ENCODE peak calls at places on chromosomes 16 and 17, in seven cellular contexts. One of them, this sample, is unnamed.

GRCh38 chr16:75279277-75279676 is 27.9 kb upstream of the BCAR1 start:
- DNase-seq in upper lobe of left lung: no peak
- DNase-seq in ovary: no peak
- DNase-seq in choroid plexus epithelial cell: no peak
- DNase-seq in ascending aorta: no peak
- DNase-seq in MM.1S: no peak
- DNase-seq in fibroblast of lung: no peak
- DNase-seq in this sample: no peak

GRCh38 chr17:51461578-51462004 is 201.2 kb downstream of the UTP18 start:
- DNase-seq in upper lobe of left lung: no peak
- DNase-seq in ascending aorta: no peak
- DNase-seq in choroid plexus epithelial cell: peak; percentile 38
- DNase-seq in ovary: peak; percentile 27
- DNase-seq in fibroblast of lung: peak; percentile 10
- DNase-seq in MM.1S: peak; percentile 53
- DNase-seq in this sample: peak; percentile 53

GRCh38 chr16:47069291-47069690 is 74.5 kb downstream of the NETO2 start:
- DNase-seq in ascending aorta: no peak
- DNase-seq in fibroblast of lung: no peak
- DNase-seq in ovary: no peak
- DNase-seq in upper lobe of left lung: no peak
- DNase-seq in MM.1S: peak; percentile 64
- DNase-seq in choroid plexus epithelial cell: no peak
- DNase-seq in this sample: no peak

GRCh38 chr16:83842755-83843507 is 35.2 kb downstream of the HSBP1 start:
- DNase-seq in fibroblast of lung: no peak
- DNase-seq in ascending aorta: no peak
- DNase-seq in ovary: no peak
- DNase-seq in MM.1S: no peak
- DNase-seq in upper lobe of left lung: no peak
- DNase-seq in choroid plexus epithelial cell: peak; percentile 35
- DNase-seq in this sample: no peak

GRCh38 chr17:21602176-21602575 is 90.1 kb upstream of the KCNJ18 start:
- DNase-seq in ovary: no peak
- DNase-seq in MM.1S: no peak
- DNase-seq in choroid plexus epithelial cell: no peak
- DNase-seq in fibroblast of lung: no peak
- DNase-seq in upper lobe of left lung: no peak
- DNase-seq in ascending aorta: no peak
- DNase-seq in this sample: no peak

GRCh38 chr17:39208893-39209292 is 8.8 kb downstream of the RPL19 start:
- DNase-seq in ovary: no peak
- DNase-seq in ascending aorta: no peak
- DNase-seq in choroid plexus epithelial cell: no peak
- DNase-seq in fibroblast of lung: no peak
- DNase-seq in MM.1S: peak; percentile 91
- DNase-seq in upper lobe of left lung: no peak
- DNase-seq in this sample: no peak

GRCh38 chr17:74385201-74385600 is 17.9 kb downstream of the GPR142 start:
- DNase-seq in ascending aorta: no peak
- DNase-seq in fibroblast of lung: no peak
- DNase-seq in ovary: no peak
- DNase-seq in upper lobe of left lung: no peak
- DNase-seq in MM.1S: no peak
- DNase-seq in choroid plexus epithelial cell: no peak
- DNase-seq in this sample: no peak

GRCh38 chr16:86619263-86619935 is 41.0 kb downstream of the FOXL1 start:
- DNase-seq in ovary: no peak
- DNase-seq in MM.1S: no peak
- DNase-seq in fibroblast of lung: no peak
- DNase-seq in choroid plexus epithelial cell: no peak
- DNase-seq in ascending aorta: no peak
- DNase-seq in upper lobe of left lung: no peak
- DNase-seq in this sample: no peak

GRCh38 chr17:74552037-74552436 is 6.1 kb upstream of the CD300C start:
- DNase-seq in MM.1S: no peak
- DNase-seq in fibroblast of lung: no peak
- DNase-seq in choroid plexus epithelial cell: no peak
- DNase-seq in ascending aorta: no peak
- DNase-seq in upper lobe of left lung: no peak
- DNase-seq in ovary: no peak
- DNase-seq in this sample: no peak

GRCh38 chr17:6420173-6420641 is 14.7 kb downstream of the AIPL1 start:
- DNase-seq in ovary: no peak
- DNase-seq in ascending aorta: no peak
- DNase-seq in upper lobe of left lung: no peak
- DNase-seq in fibroblast of lung: peak; percentile 5
- DNase-seq in choroid plexus epithelial cell: peak; percentile 47
- DNase-seq in MM.1S: peak; percentile 31
- DNase-seq in this sample: no peak

GRCh38 chr16:77863250-77863649 is 74.9 kb downstream of the VAT1L start:
- DNase-seq in fibroblast of lung: no peak
- DNase-seq in choroid plexus epithelial cell: no peak
- DNase-seq in ascending aorta: no peak
- DNase-seq in ovary: no peak
- DNase-seq in upper lobe of left lung: no peak
- DNase-seq in MM.1S: no peak
- DNase-seq in this sample: no peak

GRCh38 chr17:6108987-6109386 is 38.8 kb downstream of the WSCD1 start:
- DNase-seq in ovary: no peak
- DNase-seq in choroid plexus epithelial cell: no peak
- DNase-seq in ascending aorta: no peak
- DNase-seq in MM.1S: no peak
- DNase-seq in upper lobe of left lung: no peak
- DNase-seq in fibroblast of lung: no peak
- DNase-seq in this sample: no peak

GRCh38 chr16:65534121-65534528 is 412.3 kb upstream of the CDH11 start:
- DNase-seq in MM.1S: no peak
- DNase-seq in ascending aorta: no peak
- DNase-seq in fibroblast of lung: peak; percentile 66
- DNase-seq in ovary: no peak
- DNase-seq in choroid plexus epithelial cell: peak; percentile 22
- DNase-seq in upper lobe of left lung: no peak
- DNase-seq in this sample: no peak

GRCh38 chr16:10728035-10728462 is 15.6 kb upstream of the NUBP1 start:
- DNase-seq in MM.1S: peak; percentile 96
- DNase-seq in fibroblast of lung: no peak
- DNase-seq in choroid plexus epithelial cell: no peak
- DNase-seq in upper lobe of left lung: no peak
- DNase-seq in ovary: peak; percentile 55
- DNase-seq in ascending aorta: no peak
- DNase-seq in this sample: no peak

GRCh38 chr16:57307365-57307764 is 22.9 kb upstream of the PLLP start:
- DNase-seq in fibroblast of lung: no peak
- DNase-seq in ovary: no peak
- DNase-seq in MM.1S: no peak
- DNase-seq in ascending aorta: no peak
- DNase-seq in choroid plexus epithelial cell: no peak
- DNase-seq in upper lobe of left lung: no peak
- DNase-seq in this sample: no peak

GRCh38 chr16:85999778-86000177 is 100.8 kb downstream of the IRF8 start:
- DNase-seq in fibroblast of lung: no peak
- DNase-seq in ovary: no peak
- DNase-seq in ascending aorta: no peak
- DNase-seq in MM.1S: no peak
- DNase-seq in upper lobe of left lung: no peak
- DNase-seq in choroid plexus epithelial cell: no peak
- DNase-seq in this sample: no peak

GRCh38 chr17:29615048-29615385 is 7.7 kb downstream of the CORO6 start:
- DNase-seq in fibroblast of lung: no peak
- DNase-seq in choroid plexus epithelial cell: peak; percentile 62
- DNase-seq in ovary: no peak
- DNase-seq in upper lobe of left lung: no peak
- DNase-seq in MM.1S: no peak
- DNase-seq in ascending aorta: no peak
- DNase-seq in this sample: peak; percentile 40

GRCh38 chr17:79721993-79722671 is 8.6 kb upstream of the ENPP7 start:
- DNase-seq in upper lobe of left lung: peak; percentile 12
- DNase-seq in ovary: no peak
- DNase-seq in ascending aorta: no peak
- DNase-seq in fibroblast of lung: no peak
- DNase-seq in MM.1S: no peak
- DNase-seq in choroid plexus epithelial cell: peak; percentile 41
- DNase-seq in this sample: peak; percentile 4

GRCh38 chr17:2043785-2044184 is 2.0 kb downstream of the OVCA2 start:
- DNase-seq in MM.1S: no peak
- DNase-seq in ascending aorta: no peak
- DNase-seq in fibroblast of lung: peak; percentile 82
- DNase-seq in choroid plexus epithelial cell: peak; percentile 44
- DNase-seq in upper lobe of left lung: no peak
- DNase-seq in ovary: no peak
- DNase-seq in this sample: peak; percentile 76

GRCh38 chr17:2040942-2041560 is 771 bp upstream of the OVCA2 start:
- DNase-seq in ascending aorta: no peak
- DNase-seq in MM.1S: no peak
- DNase-seq in choroid plexus epithelial cell: no peak
- DNase-seq in upper lobe of left lung: no peak
- DNase-seq in ovary: peak; percentile 54
- DNase-seq in fibroblast of lung: no peak
- DNase-seq in this sample: no peak

GRCh38 chr17:2041561-2042354 is at the start of gene OVCA2:
- DNase-seq in ascending aorta: peak; percentile 71
- DNase-seq in ovary: peak; percentile 96
- DNase-seq in fibroblast of lung: peak; percentile 91
- DNase-seq in MM.1S: peak; percentile 96
- DNase-seq in choroid plexus epithelial cell: peak; percentile 96
- DNase-seq in upper lobe of left lung: peak; percentile 98
- DNase-seq in this sample: peak; percentile 92

GRCh38 chr17:2044263-2044894 is 2.6 kb downstream of the OVCA2 start:
- DNase-seq in MM.1S: no peak
- DNase-seq in fibroblast of lung: no peak
- DNase-seq in ascending aorta: no peak
- DNase-seq in choroid plexus epithelial cell: no peak
- DNase-seq in upper lobe of left lung: no peak
- DNase-seq in ovary: peak; percentile 32
- DNase-seq in this sample: no peak

DNA sequence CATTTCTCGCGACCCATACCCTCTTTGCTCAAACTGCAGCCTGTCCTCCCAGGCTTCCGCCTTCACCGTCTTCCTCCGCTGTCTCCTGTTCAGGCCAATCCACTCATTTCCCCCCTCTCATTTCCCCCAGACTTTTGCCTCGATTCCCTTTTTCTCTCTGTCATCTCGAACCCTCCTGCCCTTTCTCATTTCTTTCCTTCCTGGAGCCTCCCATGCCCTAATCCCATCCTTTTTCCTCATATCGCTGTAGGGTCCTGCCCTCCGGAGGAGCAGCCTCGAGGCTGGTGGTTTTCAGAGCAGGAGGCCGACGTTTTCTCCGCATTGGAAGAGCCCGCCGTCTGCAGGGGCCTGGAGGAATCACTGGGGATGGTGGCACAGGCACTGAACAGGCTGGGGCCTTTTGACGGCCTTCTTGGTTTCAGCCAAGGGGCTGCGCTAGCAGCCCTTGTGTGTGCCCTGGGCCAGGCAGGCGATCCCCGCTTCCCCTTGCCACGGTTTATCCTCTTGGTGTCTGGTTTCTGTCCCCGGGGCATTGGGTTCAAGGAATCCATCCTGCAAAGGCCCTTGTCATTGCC is 620 bp downstream of the OVCA2 start:
- DNase-seq in ascending aorta: no peak
- DNase-seq in ovary: peak; percentile 38
- DNase-seq in MM.1S: peak; percentile 23
- DNase-seq in fibroblast of lung: no peak
- DNase-seq in upper lobe of left lung: no peak
- DNase-seq in choroid plexus epithelial cell: peak; percentile 78
- DNase-seq in this sample: peak; percentile 32
- TF ChIP-seq CTCF in ascending aorta: no peak
- TF ChIP-seq CTCF in ovary: no peak
- TF ChIP-seq CTCF in MM.1S: no peak
- TF ChIP-seq CTCF in fibroblast of lung: no peak
- TF ChIP-seq CTCF in upper lobe of left lung: no peak
- TF ChIP-seq CTCF in choroid plexus epithelial cell: peak; percentile 71
- TF ChIP-seq CTCF in this sample: peak; percentile 55

GRCh38 chr17:36641877-36642845 is 40.8 kb downstream of the MRM1 start:
- DNase-seq in MM.1S: no peak
- DNase-seq in ascending aorta: no peak
- DNase-seq in choroid plexus epithelial cell: no peak
- DNase-seq in ovary: no peak
- DNase-seq in fibroblast of lung: no peak
- DNase-seq in upper lobe of left lung: peak; percentile 81
- DNase-seq in this sample: no peak
- H3K4me3 ChIP-seq in MM.1S: no peak overlapping the region
- H3K4me3 ChIP-seq in ascending aorta: peak overlapping the region; percentile 44
- H3K4me3 ChIP-seq in choroid plexus epithelial cell: peak overlapping the region; percentile 29
- H3K4me3 ChIP-seq in ovary: no peak overlapping the region
- H3K4me3 ChIP-seq in fibroblast of lung: no peak overlapping the region
- H3K4me3 ChIP-seq in upper lobe of left lung: peak overlapping the region; percentile 8
- H3K4me3 ChIP-seq in this sample: peak overlapping the region; percentile 35

DNA sequence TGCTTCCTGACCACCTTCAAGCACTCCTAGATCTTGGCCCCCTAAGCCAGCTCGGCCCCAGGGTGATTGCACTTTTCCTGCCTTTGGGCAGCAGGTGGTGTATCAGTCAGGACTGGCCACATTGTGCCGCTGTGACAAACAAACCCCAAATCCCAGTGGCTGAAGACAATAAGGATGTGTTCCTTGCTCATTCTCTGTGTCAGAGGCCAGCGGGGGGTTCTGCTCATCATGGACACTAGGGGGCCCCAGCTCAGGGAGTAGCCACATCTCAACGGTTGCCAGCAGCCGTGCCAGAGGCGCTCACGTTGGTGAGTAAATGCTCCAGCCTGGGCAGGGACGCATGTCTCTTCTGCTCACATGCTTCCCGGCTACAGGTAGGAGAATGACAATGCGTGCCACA is 60.4 kb downstream of the ZDHHC7 start:
- DNase-seq in fibroblast of lung: no peak
- DNase-seq in upper lobe of left lung: no peak
- DNase-seq in choroid plexus epithelial cell: no peak
- DNase-seq in ascending aorta: no peak
- DNase-seq in ovary: no peak
- DNase-seq in MM.1S: peak; percentile 10
- DNase-seq in this sample: no peak
- TF ChIP-seq CTCF in fibroblast of lung: peak; percentile 9
- TF ChIP-seq CTCF in upper lobe of left lung: no peak
- TF ChIP-seq CTCF in choroid plexus epithelial cell: peak; percentile 36
- TF ChIP-seq CTCF in ascending aorta: no peak
- TF ChIP-seq CTCF in ovary: no peak
- TF ChIP-seq CTCF in MM.1S: peak; percentile 46
- TF ChIP-seq CTCF in this sample: peak; percentile 11

DNA sequence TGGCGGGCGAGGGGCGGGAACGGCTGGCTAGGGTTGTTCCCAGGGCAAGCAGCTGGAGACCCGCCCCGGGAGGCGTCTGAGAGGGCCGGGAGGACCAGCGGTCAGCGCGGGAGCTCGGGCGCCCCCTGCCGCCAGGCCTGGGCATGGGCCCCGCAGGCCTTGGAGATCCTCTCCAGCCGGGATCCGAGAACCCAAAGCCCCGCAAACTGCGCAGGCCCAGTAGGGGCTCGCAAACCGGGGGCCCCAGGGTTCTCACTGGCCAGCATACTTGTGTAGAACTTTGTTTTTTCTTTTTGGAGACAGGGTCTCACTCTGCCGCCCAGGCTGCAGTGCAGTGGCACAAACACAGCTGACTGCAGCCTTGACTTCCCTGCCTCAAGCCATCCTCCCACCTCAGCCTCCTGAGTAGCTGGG is 20.8 kb upstream of the ZNF423 start:
- DNase-seq in fibroblast of lung: no peak
- DNase-seq in choroid plexus epithelial cell: peak; percentile 53
- DNase-seq in upper lobe of left lung: peak; percentile 95
- DNase-seq in ascending aorta: no peak
- DNase-seq in ovary: peak; percentile 72
- DNase-seq in MM.1S: peak; percentile 42
- DNase-seq in this sample: no peak
- H3K4me3 ChIP-seq in fibroblast of lung: no peak overlapping the region
- H3K4me3 ChIP-seq in choroid plexus epithelial cell: peak overlapping the region; percentile 29
- H3K4me3 ChIP-seq in upper lobe of left lung: peak overlapping the region; percentile 26
- H3K4me3 ChIP-seq in ascending aorta: peak overlapping the region; percentile 40
- H3K4me3 ChIP-seq in ovary: peak overlapping the region; percentile 8
- H3K4me3 ChIP-seq in MM.1S: no peak overlapping the region
- H3K4me3 ChIP-seq in this sample: no peak overlapping the region

GRCh38 chr16:7350801-7351200 is 18.2 kb downstream of the RBFOX1 start:
- DNase-seq in choroid plexus epithelial cell: no peak
- DNase-seq in fibroblast of lung: no peak
- DNase-seq in ascending aorta: no peak
- DNase-seq in MM.1S: no peak
- DNase-seq in ovary: no peak
- DNase-seq in upper lobe of left lung: no peak
- DNase-seq in this sample: no peak
- TF ChIP-seq CTCF in choroid plexus epithelial cell: no peak
- TF ChIP-seq CTCF in fibroblast of lung: no peak
- TF ChIP-seq CTCF in ascending aorta: no peak
- TF ChIP-seq CTCF in MM.1S: no peak
- TF ChIP-seq CTCF in ovary: no peak
- TF ChIP-seq CTCF in upper lobe of left lung: no peak
- TF ChIP-seq CTCF in this sample: no peak